ENCODE peak calls at places on chromosomes 12 and 14, in eight cellular contexts. T is HEK293T; N is left ventricle myocardium inferior; B is stimulated activated naive CD8-positive, alpha-beta T cell treated with anti-CD3 and anti-CD28 coated beads, Interleukin-15, amount 100 ng/mL, for 72 hours; J is HuH-7; E is activated T-cell treated with anti-CD3 and anti-CD28 coated beads for 24 hours; K is fibroblast of the conjunctiva; G is mesenchymal stem cell. Z is an unnamed sample.

GRCh38 chr14:62947291-62947690 is 98.0 kb downstream of the KCNH5 start:
- DNase-seq in T (no peak), N (no peak), B (no peak), J (no peak), E (no peak), K (no peak), G (no peak), Z (no peak)

GRCh38 chr14:25003537-25003936 is 46.4 kb downstream of the STXBP6 start:
- DNase-seq in T (no peak), N (no peak), B (no peak), J (no peak), E (no peak), K (no peak), G (peak; percentile 39), Z (no peak)

GRCh38 chr12:57145460-57146059 is 1.9 kb downstream of the LRP1-AS start:
- DNase-seq in T (no peak), N (no peak), B (no peak), J (no peak), E (no peak), K (no peak), G (no peak), Z (no peak)

GRCh38 chr14:53327716-53328115 is 174.6 kb upstream of the DDHD1 start:
- DNase-seq in T (no peak), N (no peak), B (no peak), J (no peak), E (no peak), K (no peak), G (peak; percentile 35), Z (no peak)

GRCh38 chr12:116274552-116275375 is 2.7 kb downstream of the MED13L start:
- DNase-seq in T (no peak), N (no peak), B (no peak), J (no peak), E (no peak), K (no peak), G (no peak), Z (no peak)

GRCh38 chr14:61609143-61609851 is 86.0 kb upstream of the HIF1A start:
- DNase-seq in T (no peak), N (no peak), B (no peak), J (no peak), E (no peak), K (no peak), G (peak; percentile 70), Z (no peak)

GRCh38 chr14:79293482-79293881 is 917.8 kb downstream of the DIO2 start:
- DNase-seq in T (no peak), N (no peak), B (no peak), J (no peak), E (no peak), K (no peak), G (no peak), Z (no peak)

GRCh38 chr12:14768823-14769405 is 34.4 kb downstream of the WBP11 start:
- DNase-seq in T (no peak), N (no peak), B (peak; percentile 61), J (no peak), E (peak; percentile 15), K (no peak), G (peak; percentile 59), Z (peak; percentile 40)

GRCh38 chr12:93115198-93115601 is 186.1 kb upstream of the EEA1 start:
- DNase-seq in T (no peak), N (no peak), B (no peak), J (no peak), E (no peak), K (peak; percentile 64), G (no peak), Z (no peak)

GRCh38 chr12:31263661-31264060 is 62.3 kb downstream of the SINHCAF start:
- DNase-seq in T (no peak), N (no peak), B (no peak), J (no peak), E (no peak), K (no peak), G (no peak), Z (no peak)

GRCh38 chr12:18810537-18811253 is 72.8 kb downstream of the CAPZA3 start:
- DNase-seq in T (no peak), N (no peak), B (no peak), J (no peak), E (no peak), K (no peak), G (no peak), Z (no peak)

GRCh38 chr12:94140556-94140955 is 7.8 kb upstream of the PLXNC1 start:
- DNase-seq in T (no peak), N (no peak), B (peak; percentile 64), J (peak; percentile 61), E (peak; percentile 33), K (no peak), G (peak; percentile 29), Z (peak; percentile 41)

GRCh38 chr12:85155791-85156190 is 119.6 kb downstream of the LRRIQ1 start:
- DNase-seq in T (peak; percentile 9), N (no peak), B (no peak), J (no peak), E (no peak), K (peak; percentile 67), G (peak; percentile 43), Z (no peak)

GRCh38 chr12:119225454-119225853 is 46.7 kb downstream of the HSPB8 start:
- DNase-seq in T (no peak), N (no peak), B (no peak), J (no peak), E (no peak), K (no peak), G (no peak), Z (no peak)

GRCh38 chr14:75278422-75279152 is at the start of gene FOS:
- DNase-seq in T (peak; percentile 94), N (peak; percentile 91), B (peak; percentile 88), J (peak; percentile 96), E (peak; percentile 80), K (peak; percentile 91), G (peak; percentile 98), Z (peak; percentile 86)

GRCh38 chr12:102565555-102565954 is 85.2 kb upstream of the IGF1 start:
- DNase-seq in T (no peak), N (no peak), B (no peak), J (no peak), E (no peak), K (no peak), G (no peak), Z (no peak)

GRCh38 chr12:31570880-31571279 is 20.1 kb downstream of the DENND5B start:
- DNase-seq in T (no peak), N (no peak), B (no peak), J (no peak), E (no peak), K (no peak), G (peak; percentile 40), Z (no peak)

GRCh38 chr12:120365675-120366340 is 3.2 kb downstream of the MSI1 start:
- DNase-seq in T (no peak), N (no peak), B (no peak), J (peak; percentile 58), E (no peak), K (no peak), G (no peak), Z (no peak)

GRCh38 chr12:101172316-101172715 is 37.7 kb downstream of the SLC5A8 start:
- DNase-seq in T (peak; percentile 36), N (no peak), B (no peak), J (peak; percentile 10), E (no peak), K (no peak), G (no peak), Z (no peak)

GRCh38 chr14:37270629-37271028 is 72.9 kb downstream of the MIPOL1 start:
- DNase-seq in T (no peak), N (no peak), B (no peak), J (no peak), E (no peak), K (no peak), G (no peak), Z (no peak)

GRCh38 chr14:89813485-89814080 is 140.9 kb downstream of the EFCAB11 start:
- DNase-seq in T (no peak), N (peak; percentile 17), B (no peak), J (no peak), E (no peak), K (no peak), G (peak; percentile 79), Z (no peak)

GRCh38 chr12:15599266-15600037 is 189.7 kb downstream of the EPS8 start:
- DNase-seq in T (no peak), N (no peak), B (no peak), J (no peak), E (no peak), K (peak; percentile 97), G (no peak), Z (no peak)

GRCh38 chr12:129673807-129674206 is 230.0 kb downstream of the TMEM132D start:
- DNase-seq in T (no peak), N (no peak), B (no peak), J (no peak), E (no peak), K (no peak), G (no peak), Z (no peak)

GRCh38 chr12:113109360-113109759 is 26.2 kb downstream of the RASAL1 start:
- DNase-seq in T (no peak), N (no peak), B (no peak), J (no peak), E (no peak), K (no peak), G (no peak), Z (no peak)

GRCh38 chr14:22602853-22603252 is 4.8 kb downstream of the ABHD4 start:
- DNase-seq in T (no peak), N (no peak), B (no peak), J (no peak), E (no peak), K (no peak), G (no peak), Z (no peak)

GRCh38 chr12:51341259-51342007 is 5.0 kb downstream of the CELA1 start:
- DNase-seq in T (peak; percentile 71), N (peak; percentile 30), B (peak; percentile 68), J (peak; percentile 86), E (peak; percentile 68), K (peak; percentile 59), G (peak; percentile 76), Z (peak; percentile 51)

GRCh38 chr14:101559624-101560533 is 1.4 kb upstream of the DIO3 start:
- DNase-seq in T (no peak), N (peak; percentile 32), B (no peak), J (peak; percentile 81), E (no peak), K (no peak), G (no peak), Z (no peak)

GRCh38 chr12:2395352-2395977 is 342.7 kb downstream of the CACNA1C start:
- DNase-seq in T (peak; percentile 79), N (peak; percentile 42), B (peak; percentile 29), J (peak; percentile 60), E (peak; percentile 3), K (peak; percentile 26), G (peak; percentile 48), Z (peak; percentile 7)

GRCh38 chr12:71242511-71242910 is 84.7 kb upstream of the TSPAN8 start:
- DNase-seq in T (no peak), N (no peak), B (no peak), J (no peak), E (no peak), K (peak; percentile 1), G (no peak), Z (no peak)

GRCh38 chr14:23306113-23306411 is 571 bp upstream of the BCL2L2 start:
- DNase-seq in T (no peak), N (no peak), B (no peak), J (no peak), E (no peak), K (no peak), G (no peak), Z (no peak)

GRCh38 chr12:75900781-75901254 is 130.8 kb downstream of the PHLDA1 start:
- DNase-seq in T (no peak), N (no peak), B (no peak), J (no peak), E (no peak), K (no peak), G (no peak), Z (no peak)

GRCh38 chr14:31025335-31026075 is at the start of gene AP4S1:
- DNase-seq in T (peak; percentile 48), N (peak; percentile 41), B (peak; percentile 57), J (peak; percentile 64), E (peak; percentile 44), K (no peak), G (peak; percentile 59), Z (peak; percentile 47)

GRCh38 chr14:54258382-54258781 is 138.4 kb upstream of the CDKN3 start:
- DNase-seq in T (no peak), N (no peak), B (no peak), J (no peak), E (no peak), K (no peak), G (no peak), Z (no peak)

GRCh38 chr14:80522936-80523335 is 311.6 kb upstream of the DIO2 start:
- DNase-seq in T (no peak), N (no peak), B (no peak), J (no peak), E (no peak), K (no peak), G (peak; percentile 14), Z (no peak)

Z was measured in T-helper 2 cell treated with Interferon-gamma antibody and Interleukin-4, amounts not matched to agents 5 μg/mL and 100 μg/mL, for 36 hours.